ENCODE peak calls at places on chromosomes 2 and 18, in six cellular contexts. C is endodermal cell; A is spleen; D is CD4-positive, CD25-positive, alpha-beta regulatory T cell; H is Peyer's patch; G is body of pancreas. V is an unnamed sample.
A peak's percentile ranks its signal among the peaks of the same experiment; 100 is the strongest.

GRCh38 chr2:121376851-121377250 is 91.8 kb upstream of the TFCP2L1 start:
- DNase-seq in C (no peak), A (no peak), D (no peak), H (no peak), G (no peak), V (no peak)

GRCh38 chr18:61400714-61401113 is 67.5 kb downstream of the CDH20 start:
- DNase-seq in C (no peak), A (no peak), D (no peak), H (no peak), G (no peak), V (no peak)

GRCh38 chr2:231452799-231453508 is 11.3 kb downstream of the NCL start:
- DNase-seq in C (peak; percentile 80), A (peak; percentile 39), D (no peak), H (no peak), G (peak; percentile 31), V (no peak)

GRCh38 chr18:9070212-9070611 is 32.3 kb upstream of the NDUFV2 start:
- DNase-seq in C (no peak), A (no peak), D (no peak), H (no peak), G (no peak), V (no peak)

GRCh38 chr18:63022429-63023022 is 297.0 kb downstream of the BCL2 start:
- DNase-seq in C (peak; percentile 91), A (no peak), D (no peak), H (no peak), G (no peak), V (no peak)

GRCh38 chr2:64063924-64064331 is 44.7 kb upstream of the VPS54 start:
- DNase-seq in C (peak; percentile 63), A (no peak), D (no peak), H (no peak), G (peak; percentile 65), V (no peak)

GRCh38 chr2:118721817-118722551 is 125.5 kb downstream of the EN1 start:
- DNase-seq in C (no peak), A (no peak), D (no peak), H (no peak), G (no peak), V (no peak)

GRCh38 chr2:17583166-17583565 is 42.7 kb downstream of the VSNL1 start:
- DNase-seq in C (no peak), A (no peak), D (no peak), H (no peak), G (no peak), V (no peak)

GRCh38 chr2:186611526-186611925 is 21.7 kb downstream of the ITGAV start:
- DNase-seq in C (no peak), A (no peak), D (no peak), H (no peak), G (no peak), V (no peak)

GRCh38 chr2:48723125-48723524 is 32.4 kb downstream of the LHCGR start:
- DNase-seq in C (no peak), A (no peak), D (no peak), H (no peak), G (no peak), V (no peak)

GRCh38 chr18:75083131-75083530 is 125.8 kb downstream of the PTGR3 start:
- DNase-seq in C (no peak), A (no peak), D (no peak), H (peak; percentile 6), G (no peak), V (no peak)

GRCh38 chr18:24773101-24773500 is 312.7 kb downstream of the HRH4 start:
- DNase-seq in C (no peak), A (no peak), D (no peak), H (no peak), G (no peak), V (no peak)

GRCh38 chr2:47034973-47035609 is 119.5 kb upstream of the MCFD2 start:
- DNase-seq in C (peak; percentile 78), A (peak; percentile 91), D (no peak), H (peak; percentile 56), G (peak; percentile 33), V (no peak)

GRCh38 chr2:207772081-207772843 is 2.6 kb upstream of the FZD5 start:
- DNase-seq in C (peak; percentile 78), A (no peak), D (no peak), H (no peak), G (no peak), V (no peak)

GRCh38 chr2:86675611-86676015 is 44.5 kb upstream of the RMND5A start:
- DNase-seq in C (peak; percentile 53), A (no peak), D (peak; percentile 28), H (no peak), G (peak; percentile 65), V (peak; percentile 72)

GRCh38 chr2:235553696-235554100 is 59.9 kb downstream of the AGAP1 start:
- DNase-seq in C (no peak), A (peak; percentile 47), D (no peak), H (no peak), G (peak; percentile 45), V (no peak)

GRCh38 chr2:104866883-104867350 is 13.0 kb downstream of the POU3F3 start:
- DNase-seq in C (peak; percentile 56), A (no peak), D (no peak), H (no peak), G (no peak), V (no peak)

GRCh38 chr2:190812506-190813294 is 67.9 kb upstream of the GLS start:
- DNase-seq in C (no peak), A (no peak), D (no peak), H (no peak), G (no peak), V (no peak)

GRCh38 chr2:10700078-10700803 is 10.5 kb upstream of the NOL10 start:
- DNase-seq in C (peak; percentile 15), A (no peak), D (no peak), H (no peak), G (no peak), V (no peak)

GRCh38 chr2:10960606-10961489 is 49.1 kb downstream of the KCNF1 start:
- DNase-seq in C (peak; percentile 56), A (peak; percentile 69), D (no peak), H (no peak), G (no peak), V (no peak)

GRCh38 chr2:100411841-100412292 is 5.6 kb downstream of the CHST10 start:
- DNase-seq in C (no peak), A (no peak), D (no peak), H (no peak), G (no peak), V (no peak)
- H3K4me1 ChIP-seq in C (no peaks in the 10 kb centered on the region), A (peaks cover 13% of the 10 kb centered on the region), D (peaks cover 4% of the 10 kb centered on the region), H (no peaks in the 10 kb centered on the region), G (peaks cover 12% of the 10 kb centered on the region), V (no peaks in the 10 kb centered on the region)

DNA sequence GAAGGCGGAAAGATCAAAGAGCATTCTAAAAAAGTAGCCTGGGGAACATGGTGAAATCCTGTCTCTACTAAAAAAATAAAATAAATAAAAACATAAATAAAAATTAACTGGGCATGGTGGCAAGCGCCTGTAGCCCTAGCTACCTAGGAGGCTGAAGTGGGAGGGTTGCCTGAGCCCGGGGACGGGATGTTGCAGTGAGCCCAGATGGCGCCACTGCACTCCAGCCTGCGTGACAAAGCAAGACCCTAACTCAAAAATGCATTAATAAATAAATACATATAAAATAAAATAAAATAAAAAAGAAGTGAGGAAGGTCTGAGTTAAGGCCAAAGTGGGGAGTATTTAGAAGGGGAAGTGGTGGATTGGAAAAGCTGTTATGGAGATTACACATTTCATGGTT is 1.3 kb upstream of the PSMD14 start:
- DNase-seq in C (peak; percentile 71), A (no peak), D (no peak), H (no peak), G (no peak), V (no peak)
- H3K4me3 ChIP-seq in C (no peak overlapping the region), A (no peak overlapping the region), D (peak overlapping the region; percentile 90), H (no peak overlapping the region), G (no peak overlapping the region), V (no peak overlapping the region)

DNA sequence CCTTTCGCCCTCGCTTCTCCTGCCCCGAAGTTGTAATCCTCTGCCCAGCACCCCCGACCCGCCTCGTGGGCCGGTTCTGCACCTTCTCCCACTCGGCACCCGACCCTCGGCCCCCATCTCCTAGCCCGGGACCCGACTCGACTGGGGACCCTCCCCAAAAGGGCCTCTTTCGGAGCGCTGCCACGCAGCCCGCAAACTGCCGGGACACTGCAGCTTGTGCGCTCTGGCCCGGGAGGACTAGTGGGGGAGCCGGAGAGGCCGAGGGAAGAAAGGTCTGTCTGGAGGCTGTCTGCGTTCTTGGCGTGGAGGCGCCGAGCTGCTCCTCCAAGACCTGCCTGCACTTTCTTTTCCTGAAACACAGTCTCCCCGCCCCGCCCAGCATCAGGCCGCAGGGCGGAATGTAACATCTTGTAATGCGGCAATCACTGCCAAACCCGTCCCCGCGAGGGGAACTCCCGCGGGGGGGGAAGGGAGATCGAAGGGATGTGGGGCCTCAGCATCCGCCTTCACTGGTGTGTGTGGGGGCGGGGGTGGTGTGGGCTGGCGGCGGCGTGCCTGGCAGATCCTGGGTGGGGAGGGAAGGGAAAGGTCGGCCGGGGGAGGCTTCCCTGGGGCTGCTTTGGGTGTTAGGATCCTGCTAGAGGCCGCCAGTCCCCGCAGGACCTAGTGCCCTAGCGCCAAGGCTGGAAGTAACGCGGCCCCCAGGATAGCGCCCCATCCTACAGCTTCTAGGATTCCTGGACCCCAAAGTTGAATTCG is 7.4 kb downstream of the DLX2 start:
- DNase-seq in C (peak; percentile 89), A (peak; percentile 88), D (peak; percentile 77), H (peak; percentile 49), G (peak; percentile 39), V (peak; percentile 72)
- H3K4me1 ChIP-seq in C (peaks cover 9% of the 10 kb centered on the region), A (peaks cover 69% of the 10 kb centered on the region), D (peaks cover 64% of the 10 kb centered on the region), H (peaks cover 4% of the 10 kb centered on the region), G (peaks cover 49% of the 10 kb centered on the region), V (peaks cover 38% of the 10 kb centered on the region)

GRCh38 chr2:218003994-218004419 is 1.2 kb upstream of the TNS1 start:
- DNase-seq in C (no peak), A (no peak), D (no peak), H (peak; percentile 28), G (peak; percentile 81), V (peak; percentile 48)

GRCh38 chr2:218002792-218003191 is at the start of gene TNS1:
- DNase-seq in C (no peak), A (no peak), D (no peak), H (no peak), G (peak; percentile 83), V (no peak)

GRCh38 chr2:218005028-218005427 is 2.2 kb upstream of the TNS1 start:
- DNase-seq in C (no peak), A (no peak), D (no peak), H (no peak), G (no peak), V (no peak)

GRCh38 chr2:218002103-218002502 is 692 bp downstream of the TNS1 start:
- DNase-seq in C (no peak), A (no peak), D (no peak), H (no peak), G (no peak), V (no peak)

DNA sequence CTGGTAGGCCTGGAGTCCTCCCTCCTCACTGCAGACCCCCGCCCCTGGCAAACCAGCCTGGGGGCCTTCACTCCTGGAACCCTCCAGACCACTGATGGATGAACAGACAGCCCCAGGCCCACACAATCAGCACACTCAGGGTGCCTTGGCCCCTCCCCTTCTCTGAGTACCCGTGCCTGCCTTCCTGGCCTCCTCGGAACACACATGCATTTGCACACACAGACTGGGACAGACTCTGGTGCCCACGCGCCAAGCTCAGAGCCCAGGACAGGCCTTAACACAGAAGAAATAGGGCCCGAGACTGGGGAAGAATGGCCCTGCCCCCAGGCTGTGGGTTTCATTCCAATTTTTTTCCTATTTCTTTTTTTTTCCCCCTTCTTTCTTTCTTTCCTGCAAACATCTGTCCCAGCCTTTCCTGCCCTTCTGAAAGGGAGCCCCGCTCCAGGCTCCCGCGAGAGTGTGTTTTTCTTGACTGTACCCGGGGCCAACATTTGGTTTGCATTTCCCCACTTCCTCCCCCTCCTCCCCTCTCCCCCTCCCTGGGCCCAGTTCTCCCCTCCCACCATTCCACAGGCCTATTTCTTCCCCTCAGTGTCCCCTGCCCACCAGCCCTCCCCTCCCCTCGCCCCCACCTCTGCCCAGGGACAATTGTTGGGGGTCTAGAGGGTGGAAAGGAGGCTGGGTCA is 613 bp upstream of the TNS1 start:
- DNase-seq in C (no peak), A (no peak), D (no peak), H (no peak), G (peak; percentile 63), V (no peak)
- H3K4me3 ChIP-seq in C (no peak overlapping the region), A (no peak overlapping the region), D (no peak overlapping the region), H (peak overlapping the region; percentile 20), G (no peak overlapping the region), V (no peak overlapping the region)

GRCh38 chr18:30929718-30930117 is 112.8 kb downstream of the DSC3 start:
- DNase-seq in C (no peak), A (no peak), D (no peak), H (no peak), G (no peak), V (no peak)
- H3K4me1 ChIP-seq in C (no peaks in the 10 kb centered on the region), A (no peaks in the 10 kb centered on the region), D (no peaks in the 10 kb centered on the region), H (no peaks in the 10 kb centered on the region), G (no peaks in the 10 kb centered on the region), V (no peaks in the 10 kb centered on the region)